ENCODE peak calls at places on chromosomes 7 and 10, in four cellular contexts. One of them, this sample, is unnamed.

GRCh38 chr7:42244828-42245227 is 7.8 kb upstream of the GLI3 start:
- DNase-seq in K562: no peak
- DNase-seq in left ventricle myocardium inferior: no peak
- DNase-seq in psoas muscle: no peak
- DNase-seq in this sample: no peak

GRCh38 chr10:24457661-24458318 is 248.9 kb downstream of the KIAA1217 start:
- DNase-seq in psoas muscle: no peak
- DNase-seq in left ventricle myocardium inferior: no peak
- DNase-seq in K562: no peak
- DNase-seq in this sample: no peak

GRCh38 chr7:142025896-142026295 is 30.2 kb downstream of the MGAM start:
- DNase-seq in psoas muscle: no peak
- DNase-seq in left ventricle myocardium inferior: no peak
- DNase-seq in K562: no peak
- DNase-seq in this sample: no peak

GRCh38 chr7:137287651-137288258 is 55.8 kb downstream of the PTN start:
- DNase-seq in left ventricle myocardium inferior: no peak
- DNase-seq in psoas muscle: no peak
- DNase-seq in K562: no peak
- DNase-seq in this sample: no peak

GRCh38 chr10:98173258-98173657 is 38.8 kb downstream of the R3HCC1L start:
- DNase-seq in K562: no peak
- DNase-seq in left ventricle myocardium inferior: no peak
- DNase-seq in psoas muscle: no peak
- DNase-seq in this sample: no peak

GRCh38 chr7:24908166-24908565 is 71.8 kb downstream of the OSBPL3 start:
- DNase-seq in psoas muscle: no peak
- DNase-seq in left ventricle myocardium inferior: no peak
- DNase-seq in K562: no peak
- DNase-seq in this sample: no peak

GRCh38 chr7:31036941-31037340 is 15.2 kb upstream of the ADCYAP1R1 start:
- DNase-seq in K562: no peak
- DNase-seq in left ventricle myocardium inferior: no peak
- DNase-seq in psoas muscle: no peak
- DNase-seq in this sample: no peak

GRCh38 chr10:119412831-119413737 is 129.4 kb downstream of the RGS10 start:
- DNase-seq in left ventricle myocardium inferior: no peak
- DNase-seq in psoas muscle: no peak
- DNase-seq in K562: no peak
- DNase-seq in this sample: no peak

GRCh38 chr10:92846-93245 is 42.4 kb upstream of the ZMYND11 start:
- DNase-seq in K562: no peak
- DNase-seq in psoas muscle: no peak
- DNase-seq in left ventricle myocardium inferior: no peak
- DNase-seq in this sample: no peak

GRCh38 chr10:101303087-101303753 is 50.7 kb upstream of the BTRC start:
- DNase-seq in left ventricle myocardium inferior: no peak
- DNase-seq in K562: no peak
- DNase-seq in psoas muscle: no peak
- DNase-seq in this sample: no peak

GRCh38 chr7:6026011-6026819 is 5.0 kb upstream of the ANKRD61 start:
- DNase-seq in K562: peak; percentile 63
- DNase-seq in psoas muscle: peak; percentile 78
- DNase-seq in left ventricle myocardium inferior: peak; percentile 75
- DNase-seq in this sample: peak; percentile 85

GRCh38 chr7:99012722-99013121 is 131.2 kb downstream of the SMURF1 start:
- DNase-seq in K562: no peak
- DNase-seq in left ventricle myocardium inferior: no peak
- DNase-seq in psoas muscle: no peak
- DNase-seq in this sample: no peak

GRCh38 chr7:138235207-138235606 is 158.9 kb downstream of the AKR1D1 start:
- DNase-seq in psoas muscle: no peak
- DNase-seq in K562: no peak
- DNase-seq in left ventricle myocardium inferior: no peak
- DNase-seq in this sample: no peak

GRCh38 chr10:24465124-24465874 is 256.4 kb downstream of the KIAA1217 start:
- DNase-seq in left ventricle myocardium inferior: no peak
- DNase-seq in K562: no peak
- DNase-seq in psoas muscle: no peak
- DNase-seq in this sample: no peak

GRCh38 chr7:134724606-134725005 is 54.8 kb upstream of the CALD1 start:
- DNase-seq in K562: no peak
- DNase-seq in psoas muscle: no peak
- DNase-seq in left ventricle myocardium inferior: no peak
- DNase-seq in this sample: no peak

GRCh38 chr7:75727881-75728592 is 10.7 kb downstream of the HIP1 start:
- DNase-seq in left ventricle myocardium inferior: peak; percentile 30
- DNase-seq in psoas muscle: peak; percentile 25
- DNase-seq in K562: no peak
- DNase-seq in this sample: peak; percentile 91

GRCh38 chr10:92419740-92420553 is 129.0 kb downstream of the MARCHF5 start:
- DNase-seq in K562: no peak
- DNase-seq in psoas muscle: peak; percentile 41
- DNase-seq in left ventricle myocardium inferior: peak; percentile 52
- DNase-seq in this sample: peak; percentile 57

GRCh38 chr7:91836065-91836368 is 44.5 kb downstream of the MTERF1 start:
- DNase-seq in left ventricle myocardium inferior: no peak
- DNase-seq in psoas muscle: no peak
- DNase-seq in K562: no peak
- DNase-seq in this sample: no peak

GRCh38 chr10:12588091-12588850 is 238.9 kb downstream of the CAMK1D start:
- DNase-seq in psoas muscle: no peak
- DNase-seq in K562: no peak
- DNase-seq in left ventricle myocardium inferior: no peak
- DNase-seq in this sample: no peak

GRCh38 chr10:129023057-129023456 is 444.0 kb upstream of the MGMT start:
- DNase-seq in psoas muscle: peak; percentile 30
- DNase-seq in left ventricle myocardium inferior: peak; percentile 77
- DNase-seq in K562: no peak
- DNase-seq in this sample: no peak

GRCh38 chr7:130142654-130143333 is 62.4 kb downstream of the TMEM209 start:
- DNase-seq in left ventricle myocardium inferior: no peak
- DNase-seq in psoas muscle: no peak
- DNase-seq in K562: no peak
- DNase-seq in this sample: no peak

GRCh38 chr10:14047431-14047830 is 283.3 kb downstream of the FRMD4A start:
- DNase-seq in left ventricle myocardium inferior: no peak
- DNase-seq in K562: no peak
- DNase-seq in psoas muscle: no peak
- DNase-seq in this sample: no peak

GRCh38 chr7:91875851-91876250 is 4.7 kb downstream of the MTERF1 start:
- DNase-seq in psoas muscle: no peak
- DNase-seq in left ventricle myocardium inferior: no peak
- DNase-seq in K562: no peak
- DNase-seq in this sample: no peak

GRCh38 chr7:93890464-93891068 is at the start of gene TFPI2:
- DNase-seq in K562: no peak
- DNase-seq in left ventricle myocardium inferior: peak; percentile 21
- DNase-seq in psoas muscle: peak; percentile 38
- DNase-seq in this sample: peak; percentile 42

GRCh38 chr7:50782376-50783208 is at the start of gene GRB10:
- DNase-seq in left ventricle myocardium inferior: peak; percentile 52
- DNase-seq in psoas muscle: peak; percentile 55
- DNase-seq in K562: peak; percentile 40
- DNase-seq in this sample: peak; percentile 51

GRCh38 chr10:126905776-126906703 is 812 bp downstream of the DOCK1 start:
- DNase-seq in K562: no peak
- DNase-seq in left ventricle myocardium inferior: peak; percentile 41
- DNase-seq in psoas muscle: no peak
- DNase-seq in this sample: no peak

GRCh38 chr10:12360461-12360860 is 11.1 kb downstream of the CAMK1D start:
- DNase-seq in psoas muscle: no peak
- DNase-seq in left ventricle myocardium inferior: no peak
- DNase-seq in K562: no peak
- DNase-seq in this sample: no peak

DNA sequence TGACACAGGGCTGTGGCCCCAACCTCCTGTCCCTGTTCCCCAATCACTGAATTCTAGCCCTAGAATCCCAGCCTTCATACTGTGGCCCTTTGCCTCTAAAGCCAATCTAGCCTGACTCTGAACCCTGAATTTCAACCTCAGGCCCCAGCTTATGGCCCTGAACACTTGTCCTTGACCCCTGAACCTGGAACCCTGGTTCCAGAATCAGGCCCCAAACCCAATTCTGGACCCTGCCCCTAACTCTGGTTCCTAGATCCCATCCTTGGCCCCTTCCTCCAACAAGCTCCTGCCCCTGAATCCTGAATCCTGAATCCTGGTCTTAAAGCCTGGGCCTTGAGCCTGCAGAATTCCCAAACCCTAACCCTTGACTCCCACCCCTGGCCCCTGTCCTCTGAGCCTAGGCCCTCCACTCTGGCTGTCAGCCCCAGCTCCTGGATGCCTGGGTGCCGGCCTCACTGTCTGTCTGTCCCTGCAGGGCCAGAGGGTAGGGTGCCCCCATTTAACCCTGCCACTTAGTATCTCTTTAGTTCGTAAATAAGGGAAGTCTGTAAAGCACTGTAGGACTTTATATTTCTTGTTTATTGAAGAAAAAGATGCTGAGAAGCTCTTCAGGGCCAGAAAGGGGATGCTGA is 1.3 kb downstream of the INPP5A start:
- DNase-seq in psoas muscle: no peak
- DNase-seq in K562: no peak
- DNase-seq in left ventricle myocardium inferior: peak; percentile 16
- DNase-seq in this sample: peak; percentile 41
- H3K4me1 ChIP-seq in psoas muscle: peaks cover 59% of the 10 kb centered on the region
- H3K4me1 ChIP-seq in K562: peaks cover 36% of the 10 kb centered on the region
- H3K4me1 ChIP-seq in left ventricle myocardium inferior: peaks cover 70% of the 10 kb centered on the region
- H3K4me1 ChIP-seq in this sample: peaks cover 65% of the 10 kb centered on the region

GRCh38 chr10:6053303-6053702 is 8.9 kb downstream of the IL2RA start:
- DNase-seq in psoas muscle: no peak
- DNase-seq in K562: no peak
- DNase-seq in left ventricle myocardium inferior: no peak
- DNase-seq in this sample: no peak

GRCh38 chr10:6052247-6053221 is 9.6 kb downstream of the IL2RA start:
- DNase-seq in K562: no peak
- DNase-seq in psoas muscle: no peak
- DNase-seq in left ventricle myocardium inferior: no peak
- DNase-seq in this sample: no peak

GRCh38 chr10:6049031-6049400 is 13.2 kb downstream of the IL2RA start:
- DNase-seq in psoas muscle: no peak
- DNase-seq in left ventricle myocardium inferior: no peak
- DNase-seq in K562: no peak
- DNase-seq in this sample: no peak

GRCh38 chr10:6048281-6049030 is 13.7 kb downstream of the IL2RA start:
- DNase-seq in K562: no peak
- DNase-seq in psoas muscle: no peak
- DNase-seq in left ventricle myocardium inferior: no peak
- DNase-seq in this sample: no peak

DNA sequence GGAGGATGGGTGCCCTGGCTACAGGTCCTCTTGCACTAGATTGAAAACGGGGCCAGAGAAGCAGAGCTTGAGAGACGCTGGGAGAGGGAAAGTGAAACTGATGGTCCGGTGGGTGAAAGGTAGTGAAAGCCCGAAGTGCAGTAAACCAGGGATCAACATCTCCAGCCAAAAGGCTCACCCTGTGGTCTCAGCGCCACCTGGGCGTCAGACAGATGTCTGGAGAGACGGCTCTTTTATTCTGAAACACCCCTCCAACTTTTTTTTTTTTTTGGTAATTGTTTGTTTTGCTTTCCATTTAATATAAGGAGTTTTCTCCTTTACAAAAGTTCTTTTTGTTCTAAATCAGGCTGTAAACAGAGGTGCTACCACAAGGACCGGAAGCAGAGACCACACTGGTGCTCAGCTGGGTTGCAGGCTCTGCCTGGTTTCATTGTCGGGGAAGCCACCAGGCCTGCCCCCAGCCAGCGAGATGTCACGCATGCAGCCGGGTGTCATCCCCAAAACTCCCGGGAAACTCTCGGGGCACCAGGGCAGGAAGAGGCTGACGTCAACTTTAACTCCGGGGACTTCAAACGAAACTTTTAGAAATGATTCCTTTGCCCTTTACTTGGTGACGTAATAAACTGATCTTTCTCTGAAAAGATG is 11.2 kb downstream of the IL2RA start:
- DNase-seq in left ventricle myocardium inferior: peak; percentile 46
- DNase-seq in K562: peak; percentile 45
- DNase-seq in psoas muscle: peak; percentile 58
- DNase-seq in this sample: peak; percentile 74
- TF ChIP-seq CTCF in left ventricle myocardium inferior: peak; percentile 53
- TF ChIP-seq CTCF in K562: peak; percentile 59
- TF ChIP-seq CTCF in psoas muscle: peak; percentile 29
- TF ChIP-seq CTCF in this sample: peak; percentile 51

GRCh38 chr7:35249537-35249907 is 4.4 kb downstream of the TBX20 start:
- DNase-seq in psoas muscle: no peak
- DNase-seq in left ventricle myocardium inferior: peak; percentile 24
- DNase-seq in K562: peak; percentile 3
- DNase-seq in this sample: no peak
- H3K27me3 ChIP-seq in psoas muscle: peaks cover 30% of the 10 kb centered on the region
- H3K27me3 ChIP-seq in left ventricle myocardium inferior: peaks cover 74% of the 10 kb centered on the region
- H3K27me3 ChIP-seq in K562: peaks cover 15% of the 10 kb centered on the region
- H3K27me3 ChIP-seq in this sample: peaks cover 79% of the 10 kb centered on the region

GRCh38 chr7:27101906-27102577 is 441 bp downstream of the HOXA2 start:
- DNase-seq in K562: no peak
- DNase-seq in psoas muscle: no peak
- DNase-seq in left ventricle myocardium inferior: no peak
- DNase-seq in this sample: no peak

GRCh38 chr7:27104244-27105149 is 2.0 kb upstream of the HOXA2 start:
- DNase-seq in K562: no peak
- DNase-seq in psoas muscle: no peak
- DNase-seq in left ventricle myocardium inferior: no peak
- DNase-seq in this sample: no peak

GRCh38 chr7:27101188-27101905 is 1.1 kb downstream of the HOXA2 start:
- DNase-seq in K562: no peak
- DNase-seq in psoas muscle: no peak
- DNase-seq in left ventricle myocardium inferior: no peak
- DNase-seq in this sample: no peak

GRCh38 chr7:27103489-27104226 is 1.2 kb upstream of the HOXA2 start:
- DNase-seq in K562: no peak
- DNase-seq in left ventricle myocardium inferior: no peak
- DNase-seq in psoas muscle: no peak
- DNase-seq in this sample: no peak

DNA sequence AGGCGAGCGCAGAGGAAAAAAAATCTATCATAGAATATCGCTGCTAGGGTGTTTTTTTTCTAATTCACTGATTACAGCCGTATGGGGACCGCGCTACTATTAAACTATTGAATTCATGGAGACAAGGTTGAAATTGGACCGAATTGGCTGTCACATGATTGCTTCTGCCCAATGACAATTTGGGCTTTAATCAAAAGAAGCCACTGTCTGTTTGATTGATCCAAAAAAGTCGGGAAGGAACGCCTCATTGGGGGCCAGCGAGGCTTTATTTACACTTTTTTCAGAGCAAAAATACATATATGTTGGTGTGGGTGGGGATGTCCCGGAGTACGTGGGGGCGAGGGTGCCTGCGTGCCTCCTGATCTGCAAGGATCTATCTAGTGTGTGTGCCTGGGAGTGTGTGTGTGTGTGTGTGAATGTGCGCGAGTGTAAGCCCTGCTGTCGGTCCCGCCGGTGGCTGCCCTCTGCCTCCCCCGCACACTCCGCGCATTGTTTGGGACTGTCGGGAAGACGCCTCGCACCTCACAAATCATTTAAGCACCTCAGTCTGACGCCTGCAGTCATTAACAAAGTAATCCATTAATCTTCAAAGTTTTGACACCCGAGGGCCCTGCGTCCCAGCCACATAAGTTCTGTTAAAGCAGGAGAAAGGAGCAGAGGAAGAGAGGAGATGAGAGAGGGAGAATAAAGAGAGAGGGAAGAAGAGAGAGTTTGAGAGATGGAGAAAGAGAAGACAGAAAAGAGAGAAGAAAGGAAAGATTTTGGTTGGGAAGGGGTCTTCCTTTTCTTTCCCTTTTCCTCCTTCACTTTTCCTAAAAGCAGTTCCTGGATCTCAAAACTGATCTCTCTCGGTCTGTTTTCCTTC is at the start of gene HOXA2:
- DNase-seq in psoas muscle: no peak
- DNase-seq in K562: no peak
- DNase-seq in left ventricle myocardium inferior: no peak
- DNase-seq in this sample: peak; percentile 48
- H3K4me1 ChIP-seq in psoas muscle: peaks cover 23% of the 10 kb centered on the region
- H3K4me1 ChIP-seq in K562: peaks cover 6% of the 10 kb centered on the region
- H3K4me1 ChIP-seq in left ventricle myocardium inferior: peaks cover 32% of the 10 kb centered on the region
- H3K4me1 ChIP-seq in this sample: peaks cover 49% of the 10 kb centered on the region

This sample was measured in lower lobe of right lung.